ENCODE peak calls at places on chromosomes 1 and 21, in four cellular contexts. Z is BJ, Q is RWPE1, T is GM04503. H is an unnamed sample.
A peak's percentile ranks its signal among the peaks of the same experiment; 100 is the strongest.

GRCh38 chr21:43626390-43626789 is 32.9 kb downstream of the HSF2BP start:
- DNase-seq in Q (no peak), T (no peak), Z (no peak), H (no peak)

GRCh38 chr1:31760901-31761470 is 3.2 kb downstream of the ADGRB2 start:
- DNase-seq in Z (peak; percentile 20), Q (peak; percentile 72), T (no peak), H (no peak)

GRCh38 chr1:228830954-228831481 is 95.7 kb downstream of the RHOU start:
- DNase-seq in Z (peak; percentile 21), T (peak; percentile 13), Q (peak; percentile 85), H (no peak)

GRCh38 chr1:17696417-17697301 is 58.5 kb upstream of the ACTL8 start:
- DNase-seq in T (peak; percentile 23), Q (peak; percentile 52), Z (peak; percentile 15), H (peak; percentile 24)

GRCh38 chr1:214899908-214900470 is 182.5 kb upstream of the KCNK2 start:
- DNase-seq in T (peak; percentile 79), Z (no peak), Q (no peak), H (peak; percentile 32)

GRCh38 chr1:58813361-58813760 is 29.5 kb upstream of the JUN start:
- DNase-seq in Q (no peak), T (no peak), Z (no peak), H (no peak)

GRCh38 chr1:111880866-111881837 is 108.3 kb downstream of the KCND3 start:
- DNase-seq in T (no peak), Q (no peak), Z (no peak), H (no peak)

GRCh38 chr1:65541161-65541560 is 120.7 kb downstream of the LEPR start:
- DNase-seq in Z (no peak), T (no peak), Q (no peak), H (no peak)

GRCh38 chr1:44025816-44026215 is 5.4 kb downstream of the SLC6A9 start:
- DNase-seq in T (no peak), Z (no peak), Q (no peak), H (no peak)

GRCh38 chr1:91862120-91862519 is 23.8 kb downstream of the TGFBR3 start:
- DNase-seq in T (no peak), Q (no peak), Z (no peak), H (no peak)

H was measured in AG09309.